ENCODE peak calls at places on chromosomes 1 and 21, in five cellular contexts. One of them, this sample, is unnamed.

GRCh38 chr1:154448271-154448905 is 43.2 kb downstream of the IL6R start:
- DNase-seq in endothelial cell: no peak
- DNase-seq in epithelial cell of esophagus: no peak
- DNase-seq in Calu3: no peak
- DNase-seq in astrocyte of the spinal cord: no peak
- DNase-seq in this sample: no peak

GRCh38 chr1:241639040-241639652 is 1.0 kb downstream of the CHML start:
- DNase-seq in endothelial cell: no peak
- DNase-seq in epithelial cell of esophagus: peak; percentile 24
- DNase-seq in Calu3: no peak
- DNase-seq in astrocyte of the spinal cord: no peak
- DNase-seq in this sample: peak; percentile 55

GRCh38 chr1:173669491-173669941 is at the start of gene ANKRD45:
- DNase-seq in endothelial cell: peak; percentile 84
- DNase-seq in epithelial cell of esophagus: peak; percentile 40
- DNase-seq in Calu3: peak; percentile 32
- DNase-seq in astrocyte of the spinal cord: peak; percentile 54
- DNase-seq in this sample: no peak

GRCh38 chr1:77031101-77031662 is 163.9 kb downstream of the ST6GALNAC5 start:
- DNase-seq in endothelial cell: no peak
- DNase-seq in epithelial cell of esophagus: peak; percentile 67
- DNase-seq in Calu3: no peak
- DNase-seq in astrocyte of the spinal cord: peak; percentile 54
- DNase-seq in this sample: peak; percentile 63

GRCh38 chr1:114745351-114745750 is 12.4 kb downstream of the CSDE1 start:
- DNase-seq in endothelial cell: no peak
- DNase-seq in epithelial cell of esophagus: no peak
- DNase-seq in Calu3: no peak
- DNase-seq in astrocyte of the spinal cord: peak; percentile 63
- DNase-seq in this sample: no peak

GRCh38 chr1:182616130-182617074 is 12.2 kb upstream of the RGS16 start:
- DNase-seq in endothelial cell: no peak
- DNase-seq in epithelial cell of esophagus: peak; percentile 37
- DNase-seq in Calu3: peak; percentile 49
- DNase-seq in astrocyte of the spinal cord: peak; percentile 95
- DNase-seq in this sample: peak; percentile 92

GRCh38 chr1:201724760-201725105 is 104.2 kb upstream of the IPO9 start:
- DNase-seq in endothelial cell: no peak
- DNase-seq in epithelial cell of esophagus: no peak
- DNase-seq in Calu3: no peak
- DNase-seq in astrocyte of the spinal cord: peak; percentile 59
- DNase-seq in this sample: no peak

GRCh38 chr21:41834926-41835663 is 44.0 kb downstream of the PRDM15 start:
- DNase-seq in endothelial cell: no peak
- DNase-seq in epithelial cell of esophagus: no peak
- DNase-seq in Calu3: no peak
- DNase-seq in astrocyte of the spinal cord: no peak
- DNase-seq in this sample: no peak

GRCh38 chr21:42684109-42684916 is 30.9 kb downstream of the PDE9A start:
- DNase-seq in endothelial cell: no peak
- DNase-seq in epithelial cell of esophagus: peak; percentile 7
- DNase-seq in Calu3: no peak
- DNase-seq in astrocyte of the spinal cord: no peak
- DNase-seq in this sample: peak; percentile 40

GRCh38 chr1:81446006-81446669 is 354.6 kb upstream of the ADGRL2 start:
- DNase-seq in endothelial cell: no peak
- DNase-seq in epithelial cell of esophagus: peak; percentile 38
- DNase-seq in Calu3: peak; percentile 66
- DNase-seq in astrocyte of the spinal cord: no peak
- DNase-seq in this sample: no peak

GRCh38 chr1:8373547-8374270 is 55.8 kb downstream of the SLC45A1 start:
- DNase-seq in endothelial cell: no peak
- DNase-seq in epithelial cell of esophagus: peak; percentile 49
- DNase-seq in Calu3: no peak
- DNase-seq in astrocyte of the spinal cord: peak; percentile 83
- DNase-seq in this sample: peak; percentile 48

GRCh38 chr1:194654956-194655355 is 1468.5 kb upstream of the B3GALT2 start:
- DNase-seq in endothelial cell: no peak
- DNase-seq in epithelial cell of esophagus: no peak
- DNase-seq in Calu3: no peak
- DNase-seq in astrocyte of the spinal cord: no peak
- DNase-seq in this sample: no peak
- TF ChIP-seq CTCF in endothelial cell: no peak
- TF ChIP-seq CTCF in epithelial cell of esophagus: no peak
- TF ChIP-seq CTCF in Calu3: no peak
- TF ChIP-seq CTCF in astrocyte of the spinal cord: no peak
- TF ChIP-seq CTCF in this sample: no peak

GRCh38 chr1:102872097-102872496 is 236.2 kb downstream of the COL11A1 start:
- DNase-seq in endothelial cell: no peak
- DNase-seq in epithelial cell of esophagus: no peak
- DNase-seq in Calu3: no peak
- DNase-seq in astrocyte of the spinal cord: no peak
- DNase-seq in this sample: no peak
- TF ChIP-seq CTCF in endothelial cell: no peak
- TF ChIP-seq CTCF in epithelial cell of esophagus: no peak
- TF ChIP-seq CTCF in Calu3: no peak
- TF ChIP-seq CTCF in astrocyte of the spinal cord: no peak
- TF ChIP-seq CTCF in this sample: no peak

GRCh38 chr1:186722711-186723309 is 42.6 kb upstream of the PTGS2 start:
- DNase-seq in endothelial cell: peak; percentile 45
- DNase-seq in epithelial cell of esophagus: peak; percentile 63
- DNase-seq in Calu3: peak; percentile 58
- DNase-seq in astrocyte of the spinal cord: peak; percentile 38
- DNase-seq in this sample: peak; percentile 81
- TF ChIP-seq CTCF in endothelial cell: peak; percentile 83
- TF ChIP-seq CTCF in epithelial cell of esophagus: peak; percentile 75
- TF ChIP-seq CTCF in Calu3: peak; percentile 31
- TF ChIP-seq CTCF in astrocyte of the spinal cord: peak; percentile 72
- TF ChIP-seq CTCF in this sample: peak; percentile 67

GRCh38 chr1:106954830-106955229 is 101.6 kb upstream of the PRMT6 start:
- DNase-seq in endothelial cell: no peak
- DNase-seq in epithelial cell of esophagus: no peak
- DNase-seq in Calu3: no peak
- DNase-seq in astrocyte of the spinal cord: no peak
- DNase-seq in this sample: no peak

GRCh38 chr1:106961671-106962070 is 94.8 kb upstream of the PRMT6 start:
- DNase-seq in endothelial cell: no peak
- DNase-seq in epithelial cell of esophagus: no peak
- DNase-seq in Calu3: no peak
- DNase-seq in astrocyte of the spinal cord: no peak
- DNase-seq in this sample: no peak

GRCh38 chr1:106956721-106957120 is 99.8 kb upstream of the PRMT6 start:
- DNase-seq in endothelial cell: no peak
- DNase-seq in epithelial cell of esophagus: no peak
- DNase-seq in Calu3: no peak
- DNase-seq in astrocyte of the spinal cord: peak; percentile 5
- DNase-seq in this sample: no peak

GRCh38 chr1:106960412-106960811 is 96.1 kb upstream of the PRMT6 start:
- DNase-seq in endothelial cell: no peak
- DNase-seq in epithelial cell of esophagus: no peak
- DNase-seq in Calu3: no peak
- DNase-seq in astrocyte of the spinal cord: no peak
- DNase-seq in this sample: no peak

GRCh38 chr1:106957795-106958194 is 98.7 kb upstream of the PRMT6 start:
- DNase-seq in endothelial cell: no peak
- DNase-seq in epithelial cell of esophagus: no peak
- DNase-seq in Calu3: no peak
- DNase-seq in astrocyte of the spinal cord: no peak
- DNase-seq in this sample: peak; percentile 14
- TF ChIP-seq CTCF in endothelial cell: no peak
- TF ChIP-seq CTCF in epithelial cell of esophagus: peak; percentile 18
- TF ChIP-seq CTCF in Calu3: no peak
- TF ChIP-seq CTCF in astrocyte of the spinal cord: peak; percentile 16
- TF ChIP-seq CTCF in this sample: no peak

DNA sequence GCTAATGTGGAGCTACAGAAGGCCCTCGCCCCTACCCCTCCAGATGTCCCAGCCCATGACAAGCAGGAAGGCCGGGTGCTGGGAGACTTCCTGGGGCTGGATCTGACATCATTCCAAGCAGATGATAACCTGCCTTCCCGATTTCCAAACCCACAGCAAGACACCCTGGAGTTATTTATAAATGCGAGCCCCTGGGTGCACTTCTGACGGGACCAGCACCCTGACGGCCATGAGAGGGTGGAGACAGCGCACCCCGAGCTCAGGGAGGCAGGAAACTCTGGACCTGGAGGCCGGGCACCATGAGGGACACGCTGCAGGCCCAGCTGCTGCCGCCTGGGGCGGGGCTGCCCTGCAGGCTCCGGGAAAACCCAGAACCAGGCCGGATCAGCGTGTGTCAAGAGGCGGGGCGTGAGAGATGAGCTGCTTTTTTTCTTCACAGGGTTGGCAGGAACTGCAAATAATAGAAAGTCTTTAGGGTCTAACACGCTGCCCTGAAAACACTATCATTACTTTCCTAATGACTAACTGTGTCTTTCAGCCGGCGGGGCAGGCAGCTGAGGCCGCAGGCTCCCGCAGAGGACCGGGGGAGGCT is 2.5 kb upstream of the PCBP3 start:
- DNase-seq in endothelial cell: peak; percentile 47
- DNase-seq in epithelial cell of esophagus: peak; percentile 19
- DNase-seq in Calu3: no peak
- DNase-seq in astrocyte of the spinal cord: peak; percentile 64
- DNase-seq in this sample: peak; percentile 28
- TF ChIP-seq CTCF in endothelial cell: no peak
- TF ChIP-seq CTCF in epithelial cell of esophagus: no peak
- TF ChIP-seq CTCF in Calu3: no peak
- TF ChIP-seq CTCF in astrocyte of the spinal cord: peak; percentile 18
- TF ChIP-seq CTCF in this sample: no peak

DNA sequence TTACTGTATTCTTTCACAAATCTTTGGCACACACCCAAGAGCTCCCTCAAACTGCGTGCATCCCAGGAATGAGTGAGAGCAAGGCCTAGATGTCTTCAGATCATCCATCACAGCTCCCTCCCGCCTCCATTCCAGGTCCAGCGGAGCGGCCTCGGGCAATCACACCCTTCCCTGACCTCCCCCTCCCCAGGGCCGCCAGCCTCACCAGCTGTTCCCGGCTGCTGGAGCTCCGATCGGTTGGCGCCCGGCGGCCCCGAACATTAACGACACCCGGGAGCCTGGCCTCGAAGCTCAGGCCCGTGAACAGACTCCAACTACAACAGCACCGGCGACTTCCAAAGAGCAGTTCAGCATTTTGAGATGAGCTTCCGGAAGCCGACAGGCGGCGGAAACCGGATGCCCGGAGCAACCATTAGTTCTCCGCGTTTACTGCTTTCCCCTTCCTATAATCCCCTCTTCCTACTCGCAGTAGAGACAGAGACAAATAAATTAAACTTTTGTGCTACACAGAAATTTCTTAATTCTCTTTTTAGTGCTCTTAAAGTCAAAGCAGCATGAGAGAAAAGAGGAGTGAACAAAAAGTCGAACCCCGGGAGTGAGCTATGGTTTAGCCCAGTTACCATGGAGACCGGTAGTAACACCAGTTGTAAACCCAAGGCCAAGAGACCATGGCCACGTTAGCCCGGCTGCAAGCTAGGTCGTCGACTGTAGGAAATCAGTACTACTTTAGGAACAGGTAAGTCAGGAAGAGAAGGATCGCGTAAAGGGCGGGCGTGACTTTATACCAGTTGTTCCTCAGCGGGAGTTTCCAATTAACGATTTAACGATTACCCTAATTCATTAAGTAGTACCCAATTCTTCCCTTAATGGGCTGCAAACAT is at the start of the genes GPATCH2 and SPATA17:
- DNase-seq in endothelial cell: peak; percentile 69
- DNase-seq in epithelial cell of esophagus: peak; percentile 90
- DNase-seq in Calu3: peak; percentile 81
- DNase-seq in astrocyte of the spinal cord: peak; percentile 93
- DNase-seq in this sample: peak; percentile 97
- TF ChIP-seq CTCF in endothelial cell: no peak
- TF ChIP-seq CTCF in epithelial cell of esophagus: peak; percentile 44
- TF ChIP-seq CTCF in Calu3: peak; percentile 21
- TF ChIP-seq CTCF in astrocyte of the spinal cord: no peak
- TF ChIP-seq CTCF in this sample: peak; percentile 29

DNA sequence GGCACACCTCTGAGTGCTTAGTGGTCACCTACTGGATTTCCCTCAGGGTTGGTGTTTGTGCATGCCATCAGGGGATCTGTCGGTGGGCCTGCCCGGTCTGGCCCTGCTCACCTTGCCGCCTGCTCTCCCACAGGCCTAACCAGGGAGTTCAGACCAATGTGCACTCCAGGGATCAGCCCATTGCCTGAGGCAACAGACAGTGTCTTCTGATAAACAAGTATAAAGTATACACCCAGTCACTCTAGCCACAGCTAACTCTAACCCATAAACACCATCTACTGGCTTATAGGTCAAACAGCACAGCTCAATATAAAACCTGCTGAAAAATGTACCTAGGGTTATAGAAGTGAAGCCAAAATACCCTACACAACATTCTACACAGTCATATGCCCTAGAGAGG is 1300.0 kb downstream of the PLA2G4A start:
- DNase-seq in endothelial cell: no peak
- DNase-seq in epithelial cell of esophagus: peak; percentile 71
- DNase-seq in Calu3: no peak
- DNase-seq in astrocyte of the spinal cord: peak; percentile 2
- DNase-seq in this sample: peak; percentile 27
- TF ChIP-seq CTCF in endothelial cell: no peak
- TF ChIP-seq CTCF in epithelial cell of esophagus: peak; percentile 46
- TF ChIP-seq CTCF in Calu3: no peak
- TF ChIP-seq CTCF in astrocyte of the spinal cord: no peak
- TF ChIP-seq CTCF in this sample: no peak

This sample was measured in MCF 10A.